ENCODE peak calls at places on chromosomes 11 and 22, in six cellular contexts. One of them, this sample, is unnamed.

GRCh38 chr11:69819541-69820070 is 390 bp upstream of the FGF3 start:
- DNase-seq in fibroblast of the aortic adventitia: no peak
- DNase-seq in ELR: no peak
- DNase-seq in neuronal stem cell: no peak
- DNase-seq in left ventricle myocardium inferior: no peak
- DNase-seq in HFFc6: no peak
- DNase-seq in this sample: no peak

GRCh38 chr22:47372111-47372581 is 609.7 kb downstream of the TBC1D22A start:
- DNase-seq in fibroblast of the aortic adventitia: no peak
- DNase-seq in ELR: no peak
- DNase-seq in HFFc6: no peak
- DNase-seq in left ventricle myocardium inferior: no peak
- DNase-seq in neuronal stem cell: no peak
- DNase-seq in this sample: no peak

GRCh38 chr11:62850911-62851806 is 11.8 kb upstream of the WDR74 start:
- DNase-seq in HFFc6: no peak
- DNase-seq in ELR: peak; percentile 73
- DNase-seq in left ventricle myocardium inferior: no peak
- DNase-seq in neuronal stem cell: no peak
- DNase-seq in fibroblast of the aortic adventitia: no peak
- DNase-seq in this sample: peak; percentile 84

GRCh38 chr11:73239111-73239521 is 21.0 kb downstream of the P2RY2 start:
- DNase-seq in HFFc6: no peak
- DNase-seq in left ventricle myocardium inferior: no peak
- DNase-seq in neuronal stem cell: no peak
- DNase-seq in fibroblast of the aortic adventitia: no peak
- DNase-seq in ELR: no peak
- DNase-seq in this sample: no peak

GRCh38 chr11:70851308-70851707 is 401.1 kb downstream of the SHANK2 start:
- DNase-seq in ELR: no peak
- DNase-seq in neuronal stem cell: no peak
- DNase-seq in HFFc6: no peak
- DNase-seq in left ventricle myocardium inferior: no peak
- DNase-seq in fibroblast of the aortic adventitia: no peak
- DNase-seq in this sample: no peak

GRCh38 chr11:105004021-105004420 is 18.9 kb downstream of the CASP5 start:
- DNase-seq in left ventricle myocardium inferior: no peak
- DNase-seq in fibroblast of the aortic adventitia: peak; percentile 9
- DNase-seq in HFFc6: no peak
- DNase-seq in neuronal stem cell: no peak
- DNase-seq in ELR: no peak
- DNase-seq in this sample: no peak

GRCh38 chr22:37295213-37295886 is 13.0 kb downstream of the CYTH4 start:
- DNase-seq in fibroblast of the aortic adventitia: no peak
- DNase-seq in HFFc6: no peak
- DNase-seq in ELR: no peak
- DNase-seq in left ventricle myocardium inferior: no peak
- DNase-seq in neuronal stem cell: no peak
- DNase-seq in this sample: no peak

GRCh38 chr11:57647368-57647767 is 2.3 kb downstream of the YPEL4 start:
- DNase-seq in fibroblast of the aortic adventitia: no peak
- DNase-seq in ELR: no peak
- DNase-seq in HFFc6: no peak
- DNase-seq in left ventricle myocardium inferior: no peak
- DNase-seq in neuronal stem cell: no peak
- DNase-seq in this sample: no peak

GRCh38 chr11:123338266-123338800 is 91.7 kb upstream of the GRAMD1B start:
- DNase-seq in neuronal stem cell: no peak
- DNase-seq in fibroblast of the aortic adventitia: no peak
- DNase-seq in left ventricle myocardium inferior: no peak
- DNase-seq in HFFc6: no peak
- DNase-seq in ELR: peak; percentile 6
- DNase-seq in this sample: no peak

This sample was measured in HT1080.